ENCODE peak calls at places on chromosomes 16 and 17, in six cellular contexts. One of them, this sample, is unnamed.

GRCh38 chr17:50123649-50124349 is 6.2 kb downstream of the SAMD14 start:
- DNase-seq in COLO829: no peak
- DNase-seq in AG09319: no peak
- DNase-seq in activated CD4-positive, CD25-positive, alpha-beta regulatory T cell: no peak
- DNase-seq in stimulated activated CD4-positive, alpha-beta T cell treated with anti-CD3 and anti-CD28 coated beads, Interleukin-4, amount 100 ng/mL, for 24 hours: no peak
- DNase-seq in putamen: no peak
- DNase-seq in this sample: no peak

GRCh38 chr17:72878975-72879660 is 213.4 kb downstream of the SLC39A11 start:
- DNase-seq in stimulated activated CD4-positive, alpha-beta T cell treated with anti-CD3 and anti-CD28 coated beads, Interleukin-4, amount 100 ng/mL, for 24 hours: no peak
- DNase-seq in activated CD4-positive, CD25-positive, alpha-beta regulatory T cell: no peak
- DNase-seq in COLO829: no peak
- DNase-seq in AG09319: no peak
- DNase-seq in putamen: no peak
- DNase-seq in this sample: peak

GRCh38 chr17:51435171-51435552 is 174.8 kb downstream of the UTP18 start:
- DNase-seq in stimulated activated CD4-positive, alpha-beta T cell treated with anti-CD3 and anti-CD28 coated beads, Interleukin-4, amount 100 ng/mL, for 24 hours: peak
- DNase-seq in AG09319: no peak
- DNase-seq in putamen: peak
- DNase-seq in COLO829: no peak
- DNase-seq in activated CD4-positive, CD25-positive, alpha-beta regulatory T cell: no peak
- DNase-seq in this sample: no peak

GRCh38 chr17:55225237-55225636 is 39.5 kb upstream of the HLF start:
- DNase-seq in AG09319: no peak
- DNase-seq in putamen: no peak
- DNase-seq in COLO829: no peak
- DNase-seq in stimulated activated CD4-positive, alpha-beta T cell treated with anti-CD3 and anti-CD28 coated beads, Interleukin-4, amount 100 ng/mL, for 24 hours: no peak
- DNase-seq in activated CD4-positive, CD25-positive, alpha-beta regulatory T cell: no peak
- DNase-seq in this sample: no peak

GRCh38 chr16:85479972-85480726 is 133.0 kb upstream of the GSE1 start:
- DNase-seq in activated CD4-positive, CD25-positive, alpha-beta regulatory T cell: no peak
- DNase-seq in COLO829: no peak
- DNase-seq in AG09319: no peak
- DNase-seq in putamen: no peak
- DNase-seq in stimulated activated CD4-positive, alpha-beta T cell treated with anti-CD3 and anti-CD28 coated beads, Interleukin-4, amount 100 ng/mL, for 24 hours: no peak
- DNase-seq in this sample: no peak

GRCh38 chr17:1486802-1487695 is 5.4 kb downstream of the MYO1C start:
- DNase-seq in activated CD4-positive, CD25-positive, alpha-beta regulatory T cell: peak
- DNase-seq in stimulated activated CD4-positive, alpha-beta T cell treated with anti-CD3 and anti-CD28 coated beads, Interleukin-4, amount 100 ng/mL, for 24 hours: peak
- DNase-seq in putamen: no peak
- DNase-seq in AG09319: no peak
- DNase-seq in COLO829: no peak
- DNase-seq in this sample: peak

GRCh38 chr16:86680137-86680536 is 101.8 kb downstream of the FOXL1 start:
- DNase-seq in stimulated activated CD4-positive, alpha-beta T cell treated with anti-CD3 and anti-CD28 coated beads, Interleukin-4, amount 100 ng/mL, for 24 hours: no peak
- DNase-seq in COLO829: peak
- DNase-seq in activated CD4-positive, CD25-positive, alpha-beta regulatory T cell: no peak
- DNase-seq in putamen: no peak
- DNase-seq in AG09319: no peak
- DNase-seq in this sample: peak

GRCh38 chr17:37708616-37709212 is 36.1 kb downstream of the HNF1B start:
- DNase-seq in AG09319: no peak
- DNase-seq in activated CD4-positive, CD25-positive, alpha-beta regulatory T cell: no peak
- DNase-seq in COLO829: no peak
- DNase-seq in putamen: no peak
- DNase-seq in stimulated activated CD4-positive, alpha-beta T cell treated with anti-CD3 and anti-CD28 coated beads, Interleukin-4, amount 100 ng/mL, for 24 hours: no peak
- DNase-seq in this sample: peak

GRCh38 chr17:45248132-45248936 is 13.6 kb downstream of the SPATA32 start:
- DNase-seq in COLO829: no peak
- DNase-seq in AG09319: no peak
- DNase-seq in stimulated activated CD4-positive, alpha-beta T cell treated with anti-CD3 and anti-CD28 coated beads, Interleukin-4, amount 100 ng/mL, for 24 hours: peak
- DNase-seq in activated CD4-positive, CD25-positive, alpha-beta regulatory T cell: peak
- DNase-seq in putamen: no peak
- DNase-seq in this sample: peak

GRCh38 chr17:7558544-7559306 is at the start of gene TNFSF13:
- DNase-seq in AG09319: no peak
- DNase-seq in stimulated activated CD4-positive, alpha-beta T cell treated with anti-CD3 and anti-CD28 coated beads, Interleukin-4, amount 100 ng/mL, for 24 hours: no peak
- DNase-seq in putamen: no peak
- DNase-seq in activated CD4-positive, CD25-positive, alpha-beta regulatory T cell: no peak
- DNase-seq in COLO829: no peak
- DNase-seq in this sample: no peak

GRCh38 chr17:80645706-80646325 is 101.2 kb downstream of the RPTOR start:
- DNase-seq in activated CD4-positive, CD25-positive, alpha-beta regulatory T cell: no peak
- DNase-seq in AG09319: no peak
- DNase-seq in stimulated activated CD4-positive, alpha-beta T cell treated with anti-CD3 and anti-CD28 coated beads, Interleukin-4, amount 100 ng/mL, for 24 hours: no peak
- DNase-seq in putamen: no peak
- DNase-seq in COLO829: no peak
- DNase-seq in this sample: no peak

GRCh38 chr16:1614226-1615102 is 2.3 kb downstream of the CRAMP1 start:
- DNase-seq in AG09319: peak
- DNase-seq in activated CD4-positive, CD25-positive, alpha-beta regulatory T cell: no peak
- DNase-seq in stimulated activated CD4-positive, alpha-beta T cell treated with anti-CD3 and anti-CD28 coated beads, Interleukin-4, amount 100 ng/mL, for 24 hours: peak
- DNase-seq in COLO829: peak
- DNase-seq in putamen: no peak
- DNase-seq in this sample: no peak

GRCh38 chr17:28973414-28973813 is 22.1 kb upstream of the PHF12 start:
- DNase-seq in stimulated activated CD4-positive, alpha-beta T cell treated with anti-CD3 and anti-CD28 coated beads, Interleukin-4, amount 100 ng/mL, for 24 hours: no peak
- DNase-seq in COLO829: no peak
- DNase-seq in putamen: no peak
- DNase-seq in activated CD4-positive, CD25-positive, alpha-beta regulatory T cell: no peak
- DNase-seq in AG09319: no peak
- DNase-seq in this sample: peak

GRCh38 chr17:47879028-47879585 is 16.9 kb upstream of the SP2 start:
- DNase-seq in stimulated activated CD4-positive, alpha-beta T cell treated with anti-CD3 and anti-CD28 coated beads, Interleukin-4, amount 100 ng/mL, for 24 hours: no peak
- DNase-seq in activated CD4-positive, CD25-positive, alpha-beta regulatory T cell: no peak
- DNase-seq in AG09319: no peak
- DNase-seq in COLO829: no peak
- DNase-seq in putamen: no peak
- DNase-seq in this sample: peak

GRCh38 chr17:9016941-9017552 is 4.3 kb upstream of the NTN1 start:
- DNase-seq in stimulated activated CD4-positive, alpha-beta T cell treated with anti-CD3 and anti-CD28 coated beads, Interleukin-4, amount 100 ng/mL, for 24 hours: no peak
- DNase-seq in AG09319: no peak
- DNase-seq in COLO829: no peak
- DNase-seq in putamen: no peak
- DNase-seq in activated CD4-positive, CD25-positive, alpha-beta regulatory T cell: no peak
- DNase-seq in this sample: no peak

GRCh38 chr16:89282523-89282922 is 65.0 kb downstream of the ZNF778 start:
- DNase-seq in putamen: no peak
- DNase-seq in stimulated activated CD4-positive, alpha-beta T cell treated with anti-CD3 and anti-CD28 coated beads, Interleukin-4, amount 100 ng/mL, for 24 hours: no peak
- DNase-seq in activated CD4-positive, CD25-positive, alpha-beta regulatory T cell: no peak
- DNase-seq in COLO829: no peak
- DNase-seq in AG09319: no peak
- DNase-seq in this sample: no peak

GRCh38 chr16:50002190-50002589 is 22.8 kb upstream of the CNEP1R1 start:
- DNase-seq in activated CD4-positive, CD25-positive, alpha-beta regulatory T cell: no peak
- DNase-seq in COLO829: no peak
- DNase-seq in AG09319: no peak
- DNase-seq in putamen: no peak
- DNase-seq in stimulated activated CD4-positive, alpha-beta T cell treated with anti-CD3 and anti-CD28 coated beads, Interleukin-4, amount 100 ng/mL, for 24 hours: no peak
- DNase-seq in this sample: no peak

GRCh38 chr17:50920891-50921595 is 54.9 kb upstream of the TOB1 start:
- DNase-seq in putamen: no peak
- DNase-seq in activated CD4-positive, CD25-positive, alpha-beta regulatory T cell: no peak
- DNase-seq in COLO829: no peak
- DNase-seq in stimulated activated CD4-positive, alpha-beta T cell treated with anti-CD3 and anti-CD28 coated beads, Interleukin-4, amount 100 ng/mL, for 24 hours: no peak
- DNase-seq in AG09319: no peak
- DNase-seq in this sample: no peak

GRCh38 chr17:2071421-2072281 is 16.7 kb downstream of the HIC1 start:
- DNase-seq in COLO829: no peak
- DNase-seq in stimulated activated CD4-positive, alpha-beta T cell treated with anti-CD3 and anti-CD28 coated beads, Interleukin-4, amount 100 ng/mL, for 24 hours: no peak
- DNase-seq in activated CD4-positive, CD25-positive, alpha-beta regulatory T cell: no peak
- DNase-seq in putamen: no peak
- DNase-seq in AG09319: no peak
- DNase-seq in this sample: no peak

GRCh38 chr17:77245162-77245926 is 104.6 kb downstream of the SEC14L1 start:
- DNase-seq in COLO829: no peak
- DNase-seq in putamen: no peak
- DNase-seq in stimulated activated CD4-positive, alpha-beta T cell treated with anti-CD3 and anti-CD28 coated beads, Interleukin-4, amount 100 ng/mL, for 24 hours: no peak
- DNase-seq in AG09319: no peak
- DNase-seq in activated CD4-positive, CD25-positive, alpha-beta regulatory T cell: no peak
- DNase-seq in this sample: no peak

GRCh38 chr17:6969323-6969726 is 26.5 kb upstream of the ALOX12 start:
- DNase-seq in activated CD4-positive, CD25-positive, alpha-beta regulatory T cell: no peak
- DNase-seq in COLO829: no peak
- DNase-seq in stimulated activated CD4-positive, alpha-beta T cell treated with anti-CD3 and anti-CD28 coated beads, Interleukin-4, amount 100 ng/mL, for 24 hours: no peak
- DNase-seq in putamen: no peak
- DNase-seq in AG09319: no peak
- DNase-seq in this sample: no peak

GRCh38 chr16:88534731-88535141 is 35.5 kb upstream of the ZC3H18 start:
- DNase-seq in AG09319: no peak
- DNase-seq in COLO829: peak
- DNase-seq in stimulated activated CD4-positive, alpha-beta T cell treated with anti-CD3 and anti-CD28 coated beads, Interleukin-4, amount 100 ng/mL, for 24 hours: peak
- DNase-seq in putamen: no peak
- DNase-seq in activated CD4-positive, CD25-positive, alpha-beta regulatory T cell: no peak
- DNase-seq in this sample: peak

GRCh38 chr16:67543036-67543435 is 14.4 kb downstream of the RIPOR1 start:
- DNase-seq in activated CD4-positive, CD25-positive, alpha-beta regulatory T cell: no peak
- DNase-seq in putamen: no peak
- DNase-seq in COLO829: no peak
- DNase-seq in stimulated activated CD4-positive, alpha-beta T cell treated with anti-CD3 and anti-CD28 coated beads, Interleukin-4, amount 100 ng/mL, for 24 hours: no peak
- DNase-seq in AG09319: no peak
- DNase-seq in this sample: no peak

GRCh38 chr16:13181432-13181831 is 280.0 kb downstream of the SHISA9 start:
- DNase-seq in COLO829: no peak
- DNase-seq in AG09319: no peak
- DNase-seq in activated CD4-positive, CD25-positive, alpha-beta regulatory T cell: no peak
- DNase-seq in putamen: no peak
- DNase-seq in stimulated activated CD4-positive, alpha-beta T cell treated with anti-CD3 and anti-CD28 coated beads, Interleukin-4, amount 100 ng/mL, for 24 hours: no peak
- DNase-seq in this sample: no peak

GRCh38 chr17:48471807-48472484 is 41.9 kb upstream of the SKAP1 start:
- DNase-seq in putamen: no peak
- DNase-seq in activated CD4-positive, CD25-positive, alpha-beta regulatory T cell: no peak
- DNase-seq in AG09319: no peak
- DNase-seq in stimulated activated CD4-positive, alpha-beta T cell treated with anti-CD3 and anti-CD28 coated beads, Interleukin-4, amount 100 ng/mL, for 24 hours: no peak
- DNase-seq in COLO829: no peak
- DNase-seq in this sample: no peak

GRCh38 chr17:73748521-73748920 is 104.3 kb upstream of the SDK2 start:
- DNase-seq in putamen: no peak
- DNase-seq in AG09319: no peak
- DNase-seq in stimulated activated CD4-positive, alpha-beta T cell treated with anti-CD3 and anti-CD28 coated beads, Interleukin-4, amount 100 ng/mL, for 24 hours: no peak
- DNase-seq in COLO829: no peak
- DNase-seq in activated CD4-positive, CD25-positive, alpha-beta regulatory T cell: no peak
- DNase-seq in this sample: no peak

GRCh38 chr16:1548234-1548633 is 14.8 kb downstream of the TMEM204 start:
- DNase-seq in COLO829: no peak
- DNase-seq in AG09319: no peak
- DNase-seq in putamen: no peak
- DNase-seq in activated CD4-positive, CD25-positive, alpha-beta regulatory T cell: no peak
- DNase-seq in stimulated activated CD4-positive, alpha-beta T cell treated with anti-CD3 and anti-CD28 coated beads, Interleukin-4, amount 100 ng/mL, for 24 hours: no peak
- DNase-seq in this sample: no peak

GRCh38 chr16:54584121-54584520 is 297.5 kb upstream of the IRX3 start:
- DNase-seq in putamen: no peak
- DNase-seq in activated CD4-positive, CD25-positive, alpha-beta regulatory T cell: no peak
- DNase-seq in stimulated activated CD4-positive, alpha-beta T cell treated with anti-CD3 and anti-CD28 coated beads, Interleukin-4, amount 100 ng/mL, for 24 hours: no peak
- DNase-seq in AG09319: no peak
- DNase-seq in COLO829: no peak
- DNase-seq in this sample: no peak

GRCh38 chr17:37502009-37502936 is 12.6 kb downstream of the DUSP14 start:
- DNase-seq in COLO829: no peak
- DNase-seq in AG09319: no peak
- DNase-seq in putamen: no peak
- DNase-seq in activated CD4-positive, CD25-positive, alpha-beta regulatory T cell: no peak
- DNase-seq in stimulated activated CD4-positive, alpha-beta T cell treated with anti-CD3 and anti-CD28 coated beads, Interleukin-4, amount 100 ng/mL, for 24 hours: no peak
- DNase-seq in this sample: no peak

GRCh38 chr16:56783332-56783731 is 53.4 kb downstream of the NUP93 start:
- DNase-seq in stimulated activated CD4-positive, alpha-beta T cell treated with anti-CD3 and anti-CD28 coated beads, Interleukin-4, amount 100 ng/mL, for 24 hours: no peak
- DNase-seq in putamen: no peak
- DNase-seq in COLO829: no peak
- DNase-seq in AG09319: no peak
- DNase-seq in activated CD4-positive, CD25-positive, alpha-beta regulatory T cell: no peak
- DNase-seq in this sample: no peak

GRCh38 chr17:79919862-79920720 is 80.9 kb upstream of the CBX4 start:
- DNase-seq in stimulated activated CD4-positive, alpha-beta T cell treated with anti-CD3 and anti-CD28 coated beads, Interleukin-4, amount 100 ng/mL, for 24 hours: no peak
- DNase-seq in activated CD4-positive, CD25-positive, alpha-beta regulatory T cell: no peak
- DNase-seq in COLO829: no peak
- DNase-seq in AG09319: no peak
- DNase-seq in putamen: no peak
- DNase-seq in this sample: no peak

GRCh38 chr17:29341726-29342125 is 47.8 kb upstream of the NUFIP2 start:
- DNase-seq in COLO829: no peak
- DNase-seq in activated CD4-positive, CD25-positive, alpha-beta regulatory T cell: no peak
- DNase-seq in putamen: no peak
- DNase-seq in AG09319: no peak
- DNase-seq in stimulated activated CD4-positive, alpha-beta T cell treated with anti-CD3 and anti-CD28 coated beads, Interleukin-4, amount 100 ng/mL, for 24 hours: no peak
- DNase-seq in this sample: peak

GRCh38 chr17:58537266-58537665 is 22.8 kb upstream of the MTMR4 start:
- DNase-seq in COLO829: no peak
- DNase-seq in activated CD4-positive, CD25-positive, alpha-beta regulatory T cell: no peak
- DNase-seq in AG09319: no peak
- DNase-seq in putamen: no peak
- DNase-seq in stimulated activated CD4-positive, alpha-beta T cell treated with anti-CD3 and anti-CD28 coated beads, Interleukin-4, amount 100 ng/mL, for 24 hours: no peak
- DNase-seq in this sample: no peak

GRCh38 chr16:85005278-85006069 is 5.9 kb downstream of the ZDHHC7 start:
- DNase-seq in putamen: no peak
- DNase-seq in stimulated activated CD4-positive, alpha-beta T cell treated with anti-CD3 and anti-CD28 coated beads, Interleukin-4, amount 100 ng/mL, for 24 hours: no peak
- DNase-seq in AG09319: peak
- DNase-seq in COLO829: no peak
- DNase-seq in activated CD4-positive, CD25-positive, alpha-beta regulatory T cell: no peak
- DNase-seq in this sample: peak

GRCh38 chr16:28258571-28258970 is 33.8 kb upstream of the SBK1 start:
- DNase-seq in AG09319: no peak
- DNase-seq in activated CD4-positive, CD25-positive, alpha-beta regulatory T cell: no peak
- DNase-seq in COLO829: no peak
- DNase-seq in stimulated activated CD4-positive, alpha-beta T cell treated with anti-CD3 and anti-CD28 coated beads, Interleukin-4, amount 100 ng/mL, for 24 hours: no peak
- DNase-seq in putamen: no peak
- DNase-seq in this sample: no peak

GRCh38 chr17:16918443-16918842 is 53.5 kb downstream of the TNFRSF13B start:
- DNase-seq in putamen: no peak
- DNase-seq in stimulated activated CD4-positive, alpha-beta T cell treated with anti-CD3 and anti-CD28 coated beads, Interleukin-4, amount 100 ng/mL, for 24 hours: no peak
- DNase-seq in activated CD4-positive, CD25-positive, alpha-beta regulatory T cell: no peak
- DNase-seq in COLO829: no peak
- DNase-seq in AG09319: no peak
- DNase-seq in this sample: no peak

GRCh38 chr16:57377080-57377841 is 5.0 kb downstream of the CX3CL1 start:
- DNase-seq in stimulated activated CD4-positive, alpha-beta T cell treated with anti-CD3 and anti-CD28 coated beads, Interleukin-4, amount 100 ng/mL, for 24 hours: peak
- DNase-seq in putamen: no peak
- DNase-seq in COLO829: peak
- DNase-seq in activated CD4-positive, CD25-positive, alpha-beta regulatory T cell: no peak
- DNase-seq in AG09319: no peak
- DNase-seq in this sample: no peak